ENCODE peak calls at places on chromosomes 13 and 19, in six cellular contexts. C is naive thymus-derived CD4-positive, alpha-beta T cell; R is GM18507; Y is astrocyte; Q is GM03348; K is CD4-positive, alpha-beta T cell. D is an unnamed sample.
A peak's percentile ranks its signal among the peaks of the same experiment; 100 is the strongest.

GRCh38 chr19:10760268-10760944 is 42.5 kb downstream of the DNM2 start:
- DNase-seq in C (no peak), R (peak; percentile 20), Y (peak; percentile 47), Q (no peak), K (no peak), D (peak; percentile 47)

GRCh38 chr13:23915308-23915707 is 18.0 kb upstream of the C1QTNF9B start:
- DNase-seq in C (no peak), R (no peak), Y (no peak), Q (no peak), K (no peak), D (no peak)

GRCh38 chr19:41352609-41353465 is 885 bp downstream of the TGFB1 start:
- DNase-seq in C (peak; percentile 76), R (peak; percentile 58), Y (no peak), Q (peak; percentile 86), K (peak; percentile 75), D (peak; percentile 77)

GRCh38 chr19:19315444-19315843 is 4.9 kb downstream of the SUGP1 start:
- DNase-seq in C (no peak), R (no peak), Y (no peak), Q (no peak), K (no peak), D (no peak)

GRCh38 chr13:109510036-109510435 is 276.3 kb downstream of the IRS2 start:
- DNase-seq in C (no peak), R (no peak), Y (no peak), Q (no peak), K (no peak), D (no peak)

GRCh38 chr13:98976941-98977340 is 923 bp downstream of the DOCK9 start:
- DNase-seq in C (no peak), R (no peak), Y (peak; percentile 59), Q (peak; percentile 18), K (no peak), D (no peak)

GRCh38 chr19:33904681-33905080 is 108.0 kb downstream of the KCTD15 start:
- DNase-seq in C (no peak), R (no peak), Y (peak; percentile 8), Q (no peak), K (no peak), D (no peak)

GRCh38 chr13:41939403-41939802 is 21.5 kb downstream of the VWA8 start:
- DNase-seq in C (no peak), R (no peak), Y (no peak), Q (no peak), K (no peak), D (no peak)

GRCh38 chr13:95641291-95641811 is 3.2 kb downstream of the DZIP1 start:
- DNase-seq in C (no peak), R (no peak), Y (peak; percentile 28), Q (peak; percentile 11), K (no peak), D (no peak)

GRCh38 chr19:18488403-18488723 is 33.5 kb downstream of the ELL start:
- DNase-seq in C (no peak), R (no peak), Y (no peak), Q (peak; percentile 48), K (no peak), D (no peak)

GRCh38 chr13:30870049-30870884 is 35.8 kb upstream of the MEDAG start:
- DNase-seq in C (no peak), R (no peak), Y (peak; percentile 100), Q (peak; percentile 93), K (no peak), D (no peak)

GRCh38 chr13:48487968-48488367 is 44.9 kb downstream of the RCBTB2 start:
- DNase-seq in C (no peak), R (no peak), Y (no peak), Q (no peak), K (no peak), D (no peak)

GRCh38 chr13:56659041-56659471 is 481.7 kb upstream of the PRR20A start:
- DNase-seq in C (no peak), R (no peak), Y (no peak), Q (no peak), K (no peak), D (no peak)

GRCh38 chr19:3039641-3040077 is 10.6 kb upstream of the TLE2 start:
- DNase-seq in C (no peak), R (no peak), Y (no peak), Q (no peak), K (no peak), D (no peak)

GRCh38 chr13:26679945-26680516 is 80.6 kb downstream of the GPR12 start:
- DNase-seq in C (no peak), R (no peak), Y (peak; percentile 2), Q (no peak), K (no peak), D (no peak)

GRCh38 chr19:33387351-33388230 is 14.1 kb downstream of the CEBPG start:
- DNase-seq in C (no peak), R (no peak), Y (no peak), Q (no peak), K (no peak), D (no peak)

GRCh38 chr19:16262618-16263017 is 62.0 kb upstream of the KLF2 start:
- DNase-seq in C (no peak), R (no peak), Y (no peak), Q (no peak), K (no peak), D (no peak)

GRCh38 chr13:80070024-80070703 is 270.8 kb downstream of the SPRY2 start:
- DNase-seq in C (no peak), R (no peak), Y (no peak), Q (no peak), K (no peak), D (no peak)

GRCh38 chr13:77330009-77330471 is 3.1 kb upstream of the MYCBP2 start:
- DNase-seq in C (no peak), R (no peak), Y (no peak), Q (no peak), K (no peak), D (no peak)

GRCh38 chr13:42377640-42378382 is 105.9 kb downstream of the AKAP11 start:
- DNase-seq in C (no peak), R (peak; percentile 54), Y (no peak), Q (no peak), K (no peak), D (peak; percentile 84)

GRCh38 chr13:49638416-49639072 is 10.2 kb downstream of the ARL11 start:
- DNase-seq in C (no peak), R (no peak), Y (no peak), Q (no peak), K (no peak), D (no peak)

GRCh38 chr13:104832265-104832664 is 1703.2 kb downstream of the EFNB2 start:
- DNase-seq in C (no peak), R (no peak), Y (no peak), Q (no peak), K (no peak), D (no peak)

GRCh38 chr19:35045667-35046300 is 4.3 kb downstream of the HPN start:
- DNase-seq in C (peak; percentile 40), R (peak; percentile 60), Y (no peak), Q (peak; percentile 64), K (peak; percentile 46), D (peak; percentile 55)

GRCh38 chr13:111046590-111047141 is 68.4 kb upstream of the ARHGEF7 start:
- DNase-seq in C (no peak), R (no peak), Y (no peak), Q (peak; percentile 54), K (no peak), D (no peak)

D was measured in stimulated activated naive B cell treated with anti-CD40 and anti-IgM and Interleukin-4, amounts not matched to agents 10 μg/mL and 1 μg/mL and 100 μg/mL, for 72 hours.